ENCODE peak calls at places on chromosomes 4 and X, in ten cellular contexts. E, Y, L, X, C, O, Q, B, F and M are unnamed samples.

GRCh38 chr4:91267543-91267942 is 1036.2 kb upstream of the GRID2 start:
- DNase-seq in E (no peak), Y (no peak), L (peak; percentile 49), X (no peak), C (no peak), O (no peak), Q (no peak), B (peak; percentile 10), F (no peak), M (no peak)

GRCh38 chrX:150856101-150856500 is 42.4 kb downstream of the CD99L2 start:
- DNase-seq in E (no peak), Y (no peak), L (no peak), X (no peak), C (no peak), O (no peak), Q (no peak), B (no peak), F (no peak), M (no peak)

GRCh38 chr4:18914182-18914581 is 892.6 kb upstream of the LCORL start:
- DNase-seq in E (no peak), Y (no peak), L (no peak), X (no peak), C (no peak), O (no peak), Q (no peak), B (no peak), F (no peak), M (no peak)

GRCh38 chr4:131534944-131535640 is 1614.0 kb upstream of the PCDH10 start:
- DNase-seq in E (no peak), Y (no peak), L (no peak), X (no peak), C (no peak), O (no peak), Q (no peak), B (no peak), F (no peak), M (no peak)

GRCh38 chr4:144754562-144755410 is 108.8 kb downstream of the HHIP start:
- DNase-seq in E (no peak), Y (peak; percentile 62), L (peak; percentile 73), X (no peak), C (no peak), O (peak; percentile 19), Q (no peak), B (no peak), F (no peak), M (no peak)

GRCh38 chr4:144787365-144788263 is 141.7 kb downstream of the HHIP start:
- DNase-seq in E (no peak), Y (peak; percentile 76), L (peak; percentile 61), X (peak; percentile 34), C (peak; percentile 22), O (peak; percentile 31), Q (no peak), B (no peak), F (no peak), M (no peak)

GRCh38 chr4:117378942-117379341 is 293.6 kb upstream of the TRAM1L1 start:
- DNase-seq in E (no peak), Y (no peak), L (no peak), X (no peak), C (no peak), O (no peak), Q (no peak), B (no peak), F (no peak), M (no peak)

GRCh38 chrX:107324493-107325310 is 118.3 kb downstream of the DNAAF6 start:
- DNase-seq in E (no peak), Y (peak; percentile 82), L (peak; percentile 2), X (no peak), C (peak; percentile 23), O (no peak), Q (no peak), B (no peak), F (peak; percentile 58), M (no peak)

GRCh38 chr4:159296061-159296460 is 193.2 kb downstream of the RAPGEF2 start:
- DNase-seq in E (no peak), Y (no peak), L (peak; percentile 51), X (peak; percentile 22), C (no peak), O (no peak), Q (no peak), B (no peak), F (no peak), M (no peak)

GRCh38 chr4:159291176-159291575 is 188.3 kb downstream of the RAPGEF2 start:
- DNase-seq in E (no peak), Y (no peak), L (no peak), X (no peak), C (no peak), O (no peak), Q (no peak), B (no peak), F (no peak), M (no peak)

GRCh38 chr4:159292137-159292896 is 189.4 kb downstream of the RAPGEF2 start:
- DNase-seq in E (no peak), Y (peak; percentile 65), L (no peak), X (no peak), C (no peak), O (no peak), Q (no peak), B (no peak), F (no peak), M (no peak)

GRCh38 chr4:159298502-159298901 is 195.6 kb downstream of the RAPGEF2 start:
- DNase-seq in E (no peak), Y (no peak), L (peak; percentile 46), X (no peak), C (no peak), O (no peak), Q (no peak), B (no peak), F (no peak), M (no peak)

DNA sequence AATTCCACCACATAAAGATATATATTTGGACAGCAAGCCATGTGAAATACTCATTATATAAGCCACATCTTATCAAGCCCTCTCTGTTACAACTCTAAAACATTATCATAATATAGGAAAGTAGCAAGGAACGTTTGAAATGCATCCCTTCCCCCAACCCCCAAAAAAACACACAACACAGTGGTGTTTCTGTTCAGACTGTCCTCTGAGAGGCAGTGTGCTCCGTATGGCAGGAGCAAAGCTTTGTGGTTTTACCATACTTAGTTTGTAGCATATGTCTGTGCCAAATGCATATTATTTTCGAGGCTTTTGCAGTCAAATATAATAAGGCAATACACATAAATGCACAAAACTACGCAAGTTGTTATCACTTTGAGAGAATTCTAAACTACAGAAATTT is 194.2 kb downstream of the RAPGEF2 start:
- DNase-seq in E (no peak), Y (no peak), L (no peak), X (no peak), C (no peak), O (no peak), Q (no peak), B (no peak), F (no peak), M (no peak)
- H3K4me1 ChIP-seq in E (no peaks in the 10 kb centered on the region), Y (no peaks in the 10 kb centered on the region), L (peaks cover 19% of the 10 kb centered on the region), X (peaks cover 7% of the 10 kb centered on the region), C (no peaks in the 10 kb centered on the region), O (peaks cover 11% of the 10 kb centered on the region), Q (peaks cover 43% of the 10 kb centered on the region), B (peaks cover 6% of the 10 kb centered on the region), F (no peaks in the 10 kb centered on the region), M (no peaks in the 10 kb centered on the region)

DNA sequence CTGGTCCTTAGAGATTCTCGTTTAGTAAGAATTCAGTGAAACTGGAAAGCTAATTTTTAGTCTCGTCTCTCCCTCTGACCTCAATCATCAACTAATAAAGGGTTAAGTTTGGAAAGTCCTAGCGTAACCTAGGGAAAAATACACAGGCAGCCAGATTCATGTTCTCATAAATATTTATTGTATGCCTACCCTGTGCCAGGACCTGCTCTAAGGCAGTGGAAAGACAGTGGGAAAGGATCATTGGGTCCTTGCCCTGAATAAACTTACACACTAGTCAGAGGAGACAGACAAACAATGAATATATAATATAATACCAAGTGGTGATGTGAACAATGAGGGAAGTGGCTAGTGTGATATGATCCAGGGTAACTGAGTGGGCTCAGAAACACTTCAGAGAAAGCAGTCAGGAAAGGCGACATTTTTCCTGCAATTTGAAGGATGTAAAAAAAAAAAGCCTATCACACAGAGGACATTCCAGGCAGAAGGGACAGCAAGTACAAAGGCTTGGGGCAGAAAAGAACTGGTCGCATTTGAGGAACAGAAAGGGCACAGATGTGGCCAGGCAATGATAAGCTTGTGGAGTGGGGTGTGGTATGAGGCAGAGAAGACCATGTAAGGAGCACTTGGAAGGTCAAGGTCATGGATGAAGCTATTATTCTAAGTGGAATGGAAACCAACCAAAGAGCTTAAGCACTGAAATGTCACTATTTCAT is 128.8 kb downstream of the AMELX start:
- DNase-seq in E (no peak), Y (no peak), L (no peak), X (no peak), C (no peak), O (no peak), Q (no peak), B (no peak), F (no peak), M (peak; percentile 38)
- TF ChIP-seq POLR2AphosphoS5 in E (no peak), Y (no peak), L (no peak), X (no peak), C (no peak), O (no peak), Q (no peak), B (no peak), F (no peak), M (peak; percentile 67)

GRCh38 chr4:8030121-8030781 is 90.6 kb upstream of the AFAP1 start:
- DNase-seq in E (no peak), Y (no peak), L (no peak), X (no peak), C (no peak), O (no peak), Q (no peak), B (no peak), F (no peak), M (no peak)

GRCh38 chr4:8028368-8028767 is 88.7 kb upstream of the AFAP1 start:
- DNase-seq in E (no peak), Y (no peak), L (no peak), X (no peak), C (no peak), O (no peak), Q (no peak), B (no peak), F (no peak), M (no peak)

GRCh38 chr4:8029689-8030088 is 90.0 kb upstream of the AFAP1 start:
- DNase-seq in E (no peak), Y (no peak), L (no peak), X (no peak), C (no peak), O (no peak), Q (no peak), B (no peak), F (no peak), M (no peak)

GRCh38 chr4:8026455-8026854 is 86.8 kb upstream of the AFAP1 start:
- DNase-seq in E (no peak), Y (no peak), L (no peak), X (no peak), C (no peak), O (no peak), Q (no peak), B (no peak), F (no peak), M (no peak)

GRCh38 chr4:8028884-8029568 is 89.4 kb upstream of the AFAP1 start:
- DNase-seq in E (no peak), Y (no peak), L (no peak), X (no peak), C (no peak), O (no peak), Q (no peak), B (no peak), F (no peak), M (no peak)
- H3K27ac ChIP-seq in E (no peak overlapping the region), Y (no peak overlapping the region), L (no peak overlapping the region), X (no peak overlapping the region), C (no peak overlapping the region), O (no peak overlapping the region), Q (no peak overlapping the region), B (no peak overlapping the region), F (no peak overlapping the region), M (no peak overlapping the region)

GRCh38 chr4:7291372-7292135 is 99.2 kb downstream of the SORCS2 start:
- DNase-seq in E (peak; percentile 75), Y (no peak), L (no peak), X (no peak), C (no peak), O (no peak), Q (no peak), B (peak; percentile 40), F (peak; percentile 90), M (no peak)

GRCh38 chr4:7295917-7296660 is 103.8 kb downstream of the SORCS2 start:
- DNase-seq in E (no peak), Y (peak; percentile 21), L (no peak), X (no peak), C (peak; percentile 35), O (peak; percentile 10), Q (no peak), B (peak; percentile 24), F (no peak), M (no peak)

GRCh38 chr4:7295201-7295916 is 103.0 kb downstream of the SORCS2 start:
- DNase-seq in E (no peak), Y (no peak), L (no peak), X (no peak), C (no peak), O (no peak), Q (no peak), B (peak; percentile 34), F (peak; percentile 92), M (no peak)

GRCh38 chr4:7294176-7294756 is 101.9 kb downstream of the SORCS2 start:
- DNase-seq in E (no peak), Y (no peak), L (no peak), X (no peak), C (no peak), O (no peak), Q (no peak), B (no peak), F (no peak), M (no peak)

DNA sequence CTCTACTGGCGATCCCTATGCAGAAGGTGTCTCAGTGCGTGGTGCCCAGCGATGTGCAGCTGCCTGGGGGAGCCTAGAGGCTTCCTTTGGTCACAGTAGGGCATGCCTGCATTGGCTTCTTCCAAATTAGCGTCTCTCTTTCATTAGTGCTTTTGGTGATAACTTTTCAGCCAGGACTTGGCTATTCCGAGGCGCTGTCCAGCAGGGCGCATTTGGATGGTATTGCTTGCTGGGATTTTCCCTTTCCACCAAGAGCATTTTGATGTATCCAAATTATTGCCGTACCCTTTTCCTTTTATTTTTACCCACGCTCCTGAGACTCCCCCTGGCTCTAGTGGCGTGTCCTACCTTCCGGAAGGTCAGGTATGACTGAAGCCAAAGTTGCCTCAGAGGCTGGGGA is 101.4 kb downstream of the SORCS2 start:
- DNase-seq in E (no peak), Y (no peak), L (no peak), X (no peak), C (no peak), O (no peak), Q (no peak), B (no peak), F (no peak), M (no peak)
- H3K4me1 ChIP-seq in E (no peaks in the 10 kb centered on the region), Y (no peaks in the 10 kb centered on the region), L (no peaks in the 10 kb centered on the region), X (no peaks in the 10 kb centered on the region), C (no peaks in the 10 kb centered on the region), O (no peaks in the 10 kb centered on the region), Q (peaks cover 4% of the 10 kb centered on the region), B (peaks cover 16% of the 10 kb centered on the region), F (no peaks in the 10 kb centered on the region), M (no peaks in the 10 kb centered on the region)